ENCODE peak calls at places on chromosomes 4 and X, in four cellular contexts. D is upper lobe of right lung, T is tibial artery, I is left lung. B is an unnamed sample. For H3K36me3, the result is how much of the 10 kb centered on the place peaks cover.

GRCh38 chr4:173522874-173523395 is 7.1 kb downstream of the HAND2 start:
- DNase-seq in D (no peak), T (no peak), I (no peak), B (no peak)

GRCh38 chr4:40289366-40290188 is 45.6 kb upstream of the CHRNA9 start:
- DNase-seq in D (no peak), T (no peak), I (no peak), B (no peak)

GRCh38 chr4:183402771-183403170 is 41.7 kb upstream of the CDKN2AIP start:
- DNase-seq in D (no peak), T (no peak), I (no peak), B (no peak)

GRCh38 chr4:111639876-111640275 is 505.4 kb upstream of the FAM241A start:
- DNase-seq in D (no peak), T (no peak), I (no peak), B (no peak)

GRCh38 chr4:40837094-40837870 is 87.5 kb downstream of the NSUN7 start:
- DNase-seq in D (no peak), T (peak), I (no peak), B (peak)

GRCh38 chr4:138090145-138090917 is 151.8 kb downstream of the SLC7A11 start:
- DNase-seq in D (no peak), T (no peak), I (no peak), B (no peak)

GRCh38 chrX:120021927-120022326 is 55.6 kb downstream of the RHOXF2B start:
- DNase-seq in D (no peak), T (no peak), I (no peak), B (no peak)

GRCh38 chr4:122775987-122776836 is 43.7 kb downstream of the BBS12 start:
- DNase-seq in D (no peak), T (no peak), I (no peak), B (no peak)

GRCh38 chrX:28589048-28589447 is 1.8 kb downstream of the IL1RAPL1 start:
- DNase-seq in D (no peak), T (no peak), I (no peak), B (no peak)

GRCh38 chr4:3218824-3219760 is 29.9 kb upstream of the MSANTD1 start:
- DNase-seq in D (no peak), T (peak), I (peak), B (no peak)
- H3K36me3 ChIP-seq in D (half or more), T (half or more), I (half or more), B (half or more)

GRCh38 chr4:1703880-1704279 is 8.2 kb downstream of the SLBP start:
- DNase-seq in D (no peak), T (no peak), I (no peak), B (no peak)
- H3K36me3 ChIP-seq in D (half or more), T (under half), I (half or more), B (under half)

GRCh38 chrX:332916-333610 is 14.5 kb upstream of the GTPBP6 start:
- DNase-seq in D (peak), T (no peak), I (peak), B (no peak)

GRCh38 chrX:330726-331144 is 12.1 kb upstream of the GTPBP6 start:
- DNase-seq in D (no peak), T (peak), I (peak), B (no peak)

GRCh38 chrX:332496-332860 is 13.9 kb upstream of the GTPBP6 start:
- DNase-seq in D (peak), T (no peak), I (peak), B (no peak)

GRCh38 chrX:331772-332495 is 13.3 kb upstream of the GTPBP6 start:
- DNase-seq in D (peak), T (no peak), I (peak), B (no peak)

GRCh38 chrX:331145-331771 is 12.7 kb upstream of the GTPBP6 start:
- DNase-seq in D (peak), T (peak), I (peak), B (no peak)
- H3K36me3 ChIP-seq in D (under half), T (under half), I (under half), B (under half)

GRCh38 chr4:17624821-17625220 is 10.4 kb downstream of the MED28 start:
- DNase-seq in D (no peak), T (no peak), I (no peak), B (peak)
- H3K36me3 ChIP-seq in D (half or more), T (half or more), I (half or more), B (half or more)

GRCh38 chr4:7819446-7819845 is 120.2 kb downstream of the AFAP1 start:
- DNase-seq in D (peak), T (no peak), I (no peak), B (no peak)

GRCh38 chr4:7816771-7817170 is 122.9 kb downstream of the AFAP1 start:
- DNase-seq in D (peak), T (no peak), I (no peak), B (no peak)

GRCh38 chr4:7820031-7820825 is 119.4 kb downstream of the AFAP1 start:
- DNase-seq in D (no peak), T (no peak), I (no peak), B (no peak)

GRCh38 chr4:7817877-7818675 is 121.6 kb downstream of the AFAP1 start:
- DNase-seq in D (peak), T (no peak), I (no peak), B (no peak)

DNA sequence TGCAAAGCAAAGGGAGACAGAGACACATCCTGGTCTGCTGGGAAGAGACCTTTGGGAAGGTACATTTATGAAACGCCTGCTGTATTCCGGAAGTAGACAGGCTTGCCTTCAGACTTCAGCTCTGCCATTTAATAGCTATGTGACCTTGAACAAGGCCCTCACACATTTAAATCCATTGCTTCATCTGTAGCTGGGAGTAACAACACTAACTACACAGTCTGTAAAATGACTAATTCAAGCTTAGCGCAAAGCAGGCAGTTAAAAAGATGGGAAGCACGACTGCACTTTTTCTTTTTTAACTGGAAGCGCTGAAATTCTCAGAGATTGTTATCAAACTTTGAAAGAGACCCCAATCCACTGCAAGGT is 121.0 kb downstream of the AFAP1 start:
- DNase-seq in D (no peak), T (no peak), I (no peak), B (no peak)
- H3K36me3 ChIP-seq in D (under half), T (under half), I (under half), B (under half)

DNA sequence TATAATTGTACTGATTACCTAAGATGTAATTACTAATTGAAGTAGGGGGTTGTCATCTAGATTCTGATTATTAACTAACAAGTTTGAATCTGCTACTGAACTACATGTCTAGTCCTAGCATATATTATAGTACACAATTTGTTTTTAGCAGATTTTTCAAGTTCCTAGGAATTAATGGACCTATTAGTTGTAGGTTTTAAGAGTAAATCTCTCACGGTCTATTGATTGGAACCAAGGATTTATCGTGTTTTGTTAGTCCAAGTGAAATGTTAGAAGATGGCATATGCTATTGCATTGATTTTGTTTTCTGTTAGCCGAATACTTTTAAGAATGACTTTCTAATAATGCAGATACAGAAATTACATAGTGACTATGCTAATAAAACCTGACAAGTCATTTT is 20.8 kb downstream of the PTPN13 start:
- DNase-seq in D (no peak), T (no peak), I (no peak), B (no peak)
- H3K36me3 ChIP-seq in D (under half), T (under half), I (under half), B (under half)

GRCh38 chr4:88075336-88075735 is 67.9 kb downstream of the PKD2 start:
- DNase-seq in D (no peak), T (no peak), I (no peak), B (no peak)
- H3K36me3 ChIP-seq in D (half or more), T (half or more), I (half or more), B (half or more)

DNA sequence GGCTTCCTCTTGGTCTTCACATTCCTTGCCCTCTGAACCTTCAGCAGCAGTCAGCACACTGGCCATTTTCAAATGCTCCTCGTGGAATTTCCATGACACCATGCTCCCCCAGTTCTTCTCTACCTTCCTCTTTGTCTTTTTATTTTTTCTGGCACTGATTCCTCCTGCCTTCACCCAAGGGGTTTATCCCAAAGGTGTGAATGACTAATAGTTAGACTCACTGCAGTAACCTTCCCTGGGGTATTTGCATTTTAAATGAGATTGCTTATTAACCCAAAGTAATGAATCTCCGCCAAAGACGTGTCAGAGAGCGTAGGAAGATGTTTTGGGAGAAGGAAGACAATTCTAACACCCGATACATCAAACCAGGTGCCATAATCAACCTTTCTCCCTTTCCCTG is 36.2 kb downstream of the CD40LG start:
- DNase-seq in D (no peak), T (no peak), I (no peak), B (no peak)
- H3K36me3 ChIP-seq in D (under half), T (under half), I (under half), B (under half)

GRCh38 chr4:10074767-10075105 is 41.9 kb downstream of the WDR1 start:
- DNase-seq in D (no peak), T (peak), I (no peak), B (no peak)

GRCh38 chr4:10077492-10078335 is 38.9 kb downstream of the WDR1 start:
- DNase-seq in D (peak), T (peak), I (peak), B (no peak)

GRCh38 chr4:10075158-10075863 is 41.3 kb downstream of the WDR1 start:
- DNase-seq in D (peak), T (peak), I (peak), B (no peak)

GRCh38 chr4:10077101-10077491 is 39.5 kb downstream of the WDR1 start:
- DNase-seq in D (peak), T (peak), I (no peak), B (peak)

GRCh38 chr4:10075953-10076391 is 40.6 kb downstream of the WDR1 start:
- DNase-seq in D (peak), T (peak), I (peak), B (no peak)
- H3K36me3 ChIP-seq in D (half or more), T (half or more), I (half or more), B (half or more)

B was measured in ascending aorta.